ENCODE peak calls at places on chromosomes 4 and X, in eight cellular contexts. W is heart left ventricle; F is naive thymus-derived CD4-positive, alpha-beta T cell; S is IMR-90; L is uterus; J is H9; Y is sigmoid colon; I is right atrium auricular region. Q is an unnamed sample.
A peak's percentile ranks its signal among the peaks of the same experiment; 100 is the strongest.

GRCh38 chr4:184019084-184019483 is 114.0 kb downstream of the STOX2 start:
- DNase-seq in W (no peak), F (no peak), S (peak; percentile 72), L (no peak), J (no peak), Y (no peak), I (no peak), Q (no peak)

GRCh38 chr4:56613101-56613862 is 67.8 kb downstream of the HOPX start:
- DNase-seq in W (no peak), F (no peak), S (peak; percentile 91), L (no peak), J (no peak), Y (no peak), I (no peak), Q (no peak)

GRCh38 chr4:150561338-150561737 is 20.6 kb upstream of the MAB21L2 start:
- DNase-seq in W (no peak), F (no peak), S (no peak), L (no peak), J (no peak), Y (no peak), I (no peak), Q (no peak)

GRCh38 chrX:153371256-153371655 is 29.9 kb downstream of the PNMA6E start:
- DNase-seq in W (no peak), F (no peak), S (no peak), L (no peak), J (no peak), Y (no peak), I (no peak), Q (no peak)

GRCh38 chrX:3815896-3816664 is 102.6 kb upstream of the PRKX start:
- DNase-seq in W (peak; percentile 67), F (peak; percentile 23), S (peak; percentile 12), L (peak; percentile 53), J (peak; percentile 58), Y (peak; percentile 84), I (peak; percentile 73), Q (peak; percentile 48)

GRCh38 chrX:143340190-143340589 is 177.1 kb downstream of the SPANXN3 start:
- DNase-seq in W (no peak), F (no peak), S (no peak), L (no peak), J (no peak), Y (no peak), I (no peak), Q (no peak)

GRCh38 chr4:133869486-133869885 is 332.1 kb downstream of the PABPC4L start:
- DNase-seq in W (no peak), F (no peak), S (no peak), L (no peak), J (no peak), Y (no peak), I (no peak), Q (no peak)

GRCh38 chr4:56424697-56425514 is 10.5 kb downstream of the PPAT start:
- DNase-seq in W (no peak), F (peak; percentile 29), S (peak; percentile 45), L (no peak), J (no peak), Y (no peak), I (no peak), Q (no peak)

GRCh38 chr4:95833652-95834276 is 6.1 kb upstream of the PDHA2 start:
- DNase-seq in W (no peak), F (no peak), S (no peak), L (no peak), J (no peak), Y (no peak), I (no peak), Q (no peak)

GRCh38 chr4:15239866-15240265 is 188.0 kb upstream of the C1QTNF7 start:
- DNase-seq in W (peak; percentile 55), F (no peak), S (peak; percentile 32), L (peak; percentile 59), J (no peak), Y (no peak), I (no peak), Q (no peak)

GRCh38 chr4:37480509-37480908 is 205.7 kb downstream of the RELL1 start:
- DNase-seq in W (no peak), F (no peak), S (no peak), L (no peak), J (no peak), Y (no peak), I (no peak), Q (no peak)

GRCh38 chrX:155028192-155028591 is 1.5 kb downstream of the FUNDC2 start:
- DNase-seq in W (no peak), F (no peak), S (no peak), L (no peak), J (no peak), Y (no peak), I (no peak), Q (no peak)
- H3K27ac ChIP-seq in W (peak overlapping the region; percentile 98), F (peak overlapping the region; percentile 94), S (no peak overlapping the region), L (peak overlapping the region; percentile 93), J (no peak overlapping the region), Y (peak overlapping the region; percentile 95), I (peak overlapping the region; percentile 96), Q (peak overlapping the region; percentile 90)

DNA sequence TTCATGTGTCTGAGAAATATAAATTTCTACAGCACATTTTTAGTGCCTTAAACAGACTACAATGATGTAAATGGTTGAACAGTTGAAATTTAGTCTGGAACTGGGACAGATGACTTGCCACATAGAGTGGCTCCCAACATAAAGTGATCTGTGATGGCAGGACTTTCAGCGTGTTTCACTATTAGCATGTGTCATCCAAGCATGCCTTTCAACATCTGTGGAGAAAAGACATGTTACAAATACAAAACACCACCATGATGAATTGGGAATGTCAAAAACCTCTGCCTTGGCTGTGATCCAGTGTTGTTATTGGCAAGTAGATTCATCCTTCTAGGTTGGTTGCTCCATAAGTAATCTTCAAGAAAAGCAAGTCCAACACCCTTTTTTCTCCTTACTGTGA is 348.7 kb downstream of the MAPK10 start:
- DNase-seq in W (no peak), F (no peak), S (peak; percentile 77), L (no peak), J (no peak), Y (no peak), I (peak; percentile 73), Q (no peak)
- H3K4me1 ChIP-seq in W (no peaks in the 10 kb centered on the region), F (no peaks in the 10 kb centered on the region), S (peaks cover 2% of the 10 kb centered on the region), L (no peaks in the 10 kb centered on the region), J (no peaks in the 10 kb centered on the region), Y (no peaks in the 10 kb centered on the region), I (no peaks in the 10 kb centered on the region), Q (no peaks in the 10 kb centered on the region)

GRCh38 chrX:104679175-104679574 is 113.2 kb downstream of the IL1RAPL2 start:
- DNase-seq in W (no peak), F (no peak), S (no peak), L (no peak), J (no peak), Y (no peak), I (no peak), Q (no peak)
- H3K27ac ChIP-seq in W (no peak overlapping the region), F (no peak overlapping the region), S (no peak overlapping the region), L (no peak overlapping the region), J (no peak overlapping the region), Y (no peak overlapping the region), I (no peak overlapping the region), Q (no peak overlapping the region)

DNA sequence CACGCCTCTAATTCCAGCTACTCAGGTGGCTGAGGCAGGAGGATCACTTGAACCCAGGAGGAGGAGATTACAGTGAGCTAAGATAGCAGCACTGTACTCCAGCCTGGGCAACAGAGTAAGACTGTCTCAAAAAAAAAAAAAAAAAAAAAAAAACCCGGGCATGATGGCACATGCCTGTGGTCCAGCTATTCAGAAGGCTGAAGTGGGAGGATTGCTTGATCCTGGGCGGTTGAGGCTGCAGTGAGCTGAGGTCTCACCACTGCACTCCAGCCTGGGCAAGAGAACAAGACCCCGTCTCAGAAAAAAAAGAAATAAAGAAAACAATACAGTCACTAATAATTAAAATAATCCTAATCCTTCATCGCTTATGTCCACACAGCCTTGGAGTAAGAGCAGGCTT is 68.1 kb downstream of the APBB2 start:
- DNase-seq in W (no peak), F (no peak), S (no peak), L (no peak), J (no peak), Y (no peak), I (no peak), Q (no peak)
- H3K4me1 ChIP-seq in W (peaks cover 10% of the 10 kb centered on the region), F (no peaks in the 10 kb centered on the region), S (peaks cover 34% of the 10 kb centered on the region), L (peaks cover 4% of the 10 kb centered on the region), J (no peaks in the 10 kb centered on the region), Y (peaks cover 64% of the 10 kb centered on the region), I (no peaks in the 10 kb centered on the region), Q (no peaks in the 10 kb centered on the region)

GRCh38 chrX:110402091-110402854 is 43.6 kb downstream of the RTL9 start:
- DNase-seq in W (peak; percentile 45), F (no peak), S (peak; percentile 74), L (peak; percentile 36), J (peak; percentile 38), Y (peak; percentile 66), I (peak; percentile 66), Q (no peak)
- H3K27ac ChIP-seq in W (no peak overlapping the region), F (no peak overlapping the region), S (peak overlapping the region; percentile 32), L (no peak overlapping the region), J (no peak overlapping the region), Y (no peak overlapping the region), I (peak overlapping the region; percentile 35), Q (no peak overlapping the region)

GRCh38 chrX:46582964-46583363 is 9.4 kb downstream of the CHST7 start:
- DNase-seq in W (no peak), F (no peak), S (peak; percentile 92), L (no peak), J (no peak), Y (no peak), I (no peak), Q (no peak)

GRCh38 chrX:46589977-46590723 is 16.6 kb downstream of the CHST7 start:
- DNase-seq in W (no peak), F (no peak), S (peak; percentile 62), L (no peak), J (no peak), Y (no peak), I (no peak), Q (no peak)

GRCh38 chrX:46587753-46588171 is 14.2 kb downstream of the CHST7 start:
- DNase-seq in W (no peak), F (no peak), S (no peak), L (no peak), J (no peak), Y (no peak), I (no peak), Q (no peak)

GRCh38 chrX:46588263-46588662 is 14.7 kb downstream of the CHST7 start:
- DNase-seq in W (peak; percentile 70), F (peak; percentile 38), S (peak; percentile 68), L (peak; percentile 36), J (peak; percentile 61), Y (peak; percentile 74), I (peak; percentile 73), Q (no peak)

GRCh38 chrX:46587158-46587557 is 13.6 kb downstream of the CHST7 start:
- DNase-seq in W (no peak), F (no peak), S (peak; percentile 66), L (peak; percentile 31), J (no peak), Y (no peak), I (no peak), Q (no peak)
- H3K4me1 ChIP-seq in W (peaks cover 18% of the 10 kb centered on the region), F (peaks cover 16% of the 10 kb centered on the region), S (peaks cover 12% of the 10 kb centered on the region), L (no peaks in the 10 kb centered on the region), J (no peaks in the 10 kb centered on the region), Y (no peaks in the 10 kb centered on the region), I (no peaks in the 10 kb centered on the region), Q (peaks cover 25% of the 10 kb centered on the region)

Q was measured in CD8-positive, alpha-beta memory T cell.